ENCODE peak calls at places on chromosome 16, in six cellular contexts. M, L, E, S, Y and O are unnamed samples.

GRCh38 chr16:30533748-30534367 is 800 bp downstream of the ZNF747 start:
- DNase-seq in Y (no peak), L (no peak), M (peak), E (no peak), S (no peak), O (no peak)

GRCh38 chr16:72602499-72602898 is 430.5 kb upstream of the PMFBP1 start:
- DNase-seq in E (no peak), M (peak), L (no peak), Y (no peak), S (no peak), O (no peak)

GRCh38 chr16:58503166-58503862 is 3.4 kb downstream of the NDRG4 start:
- DNase-seq in Y (no peak), M (no peak), L (no peak), S (no peak), E (no peak), O (no peak)

GRCh38 chr16:2160915-2161551 is 5.5 kb downstream of the TRAF7 start:
- DNase-seq in S (no peak), E (no peak), L (no peak), M (no peak), Y (peak), O (no peak)

GRCh38 chr16:11319529-11320146 is 25.6 kb upstream of the RMI2 start:
- DNase-seq in Y (peak), S (no peak), E (no peak), M (no peak), L (no peak), O (no peak)

GRCh38 chr16:84677017-84677803 is 22.6 kb upstream of the USP10 start:
- DNase-seq in E (no peak), S (no peak), Y (no peak), M (no peak), L (no peak), O (no peak)

GRCh38 chr16:57810197-57811024 is 8.1 kb upstream of the KIFC3 start:
- DNase-seq in S (no peak), Y (peak), E (no peak), L (peak), M (peak), O (peak)

GRCh38 chr16:53434436-53435065 is at the start of gene RBL2:
- DNase-seq in L (peak), Y (peak), S (no peak), M (peak), E (no peak), O (peak)

GRCh38 chr16:47983999-47984580 is 171.7 kb downstream of the ABCC12 start:
- DNase-seq in L (no peak), M (no peak), Y (no peak), E (no peak), S (no peak), O (no peak)

GRCh38 chr16:82995286-82995926 is 368.6 kb downstream of the CDH13 start:
- DNase-seq in S (no peak), E (no peak), Y (no peak), M (no peak), L (no peak), O (no peak)

GRCh38 chr16:15807603-15808009 is 49.2 kb downstream of the MYH11 start:
- DNase-seq in Y (no peak), S (no peak), L (no peak), E (no peak), M (no peak), O (no peak)

GRCh38 chr16:5187402-5187952 is 89.9 kb upstream of the EEF2KMT start:
- DNase-seq in M (no peak), S (no peak), Y (no peak), L (no peak), E (no peak), O (no peak)

GRCh38 chr16:15033309-15033707 is 22.6 kb downstream of the NTAN1 start:
- DNase-seq in M (no peak), Y (no peak), L (no peak), E (no peak), S (no peak), O (no peak)

GRCh38 chr16:30351586-30352419 is 3.3 kb downstream of the CD2BP2 start:
- DNase-seq in E (peak), Y (peak), S (peak), M (no peak), L (no peak), O (no peak)

GRCh38 chr16:82329504-82330192 is 159.6 kb upstream of the MPHOSPH6 start:
- DNase-seq in S (no peak), M (no peak), E (no peak), L (no peak), Y (peak), O (no peak)